ENCODE peak calls at places on chromosomes 3 and 15, in four cellular contexts. Z is K562, H is GM12878, B is H1. G is an unnamed sample.

GRCh38 chr15:81265944-81266775 is 57.8 kb downstream of the STARD5 start:
- DNase-seq in Z (peak; percentile 90), H (no peak), B (peak; percentile 70), G (peak; percentile 74)

GRCh38 chr3:149203758-149204157 is 17.9 kb downstream of the CP start:
- DNase-seq in Z (no peak), H (peak; percentile 50), B (no peak), G (no peak)

GRCh38 chr3:120172070-120172469 is 77.8 kb upstream of the GSK3B start:
- DNase-seq in Z (no peak), H (no peak), B (no peak), G (no peak)

GRCh38 chr3:13709706-13710105 is 160.8 kb downstream of the FBLN2 start:
- DNase-seq in Z (no peak), H (no peak), B (no peak), G (no peak)

GRCh38 chr3:36843065-36844051 is 79.0 kb upstream of the DCLK3 start:
- DNase-seq in Z (peak; percentile 69), H (peak; percentile 15), B (peak; percentile 69), G (peak; percentile 62)

GRCh38 chr15:57703387-57703786 is 3.1 kb upstream of the POLR2M start:
- DNase-seq in Z (no peak), H (no peak), B (no peak), G (no peak)

GRCh38 chr15:27418729-27419128 is 447.7 kb downstream of the GABRG3 start:
- DNase-seq in Z (no peak), H (no peak), B (no peak), G (no peak)

GRCh38 chr3:10299175-10299574 is 6.4 kb upstream of the GHRL start:
- DNase-seq in Z (no peak), H (no peak), B (no peak), G (no peak)

GRCh38 chr3:129132097-129132866 is 10.7 kb upstream of the RAB43 start:
- DNase-seq in Z (no peak), H (no peak), B (no peak), G (no peak)

GRCh38 chr3:194474675-194475074 is 12.1 kb downstream of the ATP13A3 start:
- DNase-seq in Z (no peak), H (no peak), B (no peak), G (no peak)

GRCh38 chr3:88876724-88877123 is 230.7 kb upstream of the EPHA3 start:
- DNase-seq in Z (no peak), H (no peak), B (no peak), G (no peak)

GRCh38 chr3:88879905-88880304 is 227.5 kb upstream of the EPHA3 start:
- DNase-seq in Z (no peak), H (no peak), B (no peak), G (no peak)

GRCh38 chr3:88882121-88882520 is 225.3 kb upstream of the EPHA3 start:
- DNase-seq in Z (no peak), H (peak; percentile 0), B (no peak), G (no peak)
- TF ChIP-seq EGR1 in Z (no peak), H (no peak), B (no peak), G (no peak)

GRCh38 chr3:197394464-197395321 is 96.3 kb upstream of the DLG1 start:
- DNase-seq in Z (peak; percentile 35), H (peak; percentile 96), B (no peak), G (peak; percentile 78)
- TF ChIP-seq EGR1 in Z (no peak), H (no peak), B (no peak), G (no peak)

DNA sequence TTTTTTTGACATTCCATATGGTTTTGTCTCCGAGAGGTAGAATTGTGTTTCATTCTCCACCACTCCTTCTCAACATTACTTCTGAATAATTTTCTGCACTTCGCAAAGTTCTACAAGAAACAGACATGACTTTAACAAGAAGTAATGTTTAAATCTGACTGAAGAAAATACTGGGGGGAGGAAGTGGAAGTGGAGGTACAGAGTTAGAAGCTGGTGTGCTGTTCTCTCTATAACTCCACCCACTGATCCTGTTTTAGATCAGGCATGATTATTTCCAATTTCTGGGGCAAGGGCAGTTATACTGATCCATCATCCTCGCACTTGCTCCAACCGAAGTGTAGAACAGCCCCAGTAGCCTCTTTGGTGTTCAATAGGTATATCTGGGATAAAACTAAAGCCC is 9.2 kb upstream of the MCCC1 start:
- DNase-seq in Z (no peak), H (no peak), B (no peak), G (no peak)
- TF ChIP-seq EGR1 in Z (no peak), H (no peak), B (no peak), G (no peak)

DNA sequence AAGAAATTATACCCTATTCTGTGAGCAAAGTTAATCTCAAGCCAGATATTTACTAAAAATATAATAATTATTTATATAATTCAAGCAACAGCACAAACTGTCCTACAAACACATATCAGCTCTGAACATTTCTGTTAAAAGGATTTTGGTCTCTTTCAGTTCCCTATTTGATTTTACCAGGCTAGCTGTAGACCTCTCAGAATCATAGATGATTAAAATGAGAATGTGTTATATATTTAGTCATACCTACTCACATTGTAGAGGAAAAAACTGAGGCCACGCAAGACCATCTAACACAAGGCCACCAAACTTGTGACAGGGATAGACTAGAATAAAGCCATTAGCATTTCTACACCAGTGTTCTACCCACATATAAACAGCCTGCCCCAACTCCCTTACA is 28.5 kb downstream of the ACKR4 start:
- DNase-seq in Z (no peak), H (no peak), B (no peak), G (no peak)
- TF ChIP-seq EGR1 in Z (no peak), H (no peak), B (no peak), G (no peak)

GRCh38 chr15:60006203-60006782 is 2.2 kb downstream of the FOXB1 start:
- DNase-seq in Z (peak; percentile 46), H (no peak), B (no peak), G (no peak)
- TF ChIP-seq EGR1 in Z (no peak), H (no peak), B (no peak), G (no peak)

GRCh38 chr3:181431743-181432142 is 280.0 kb upstream of the SOX2 start:
- DNase-seq in Z (no peak), H (no peak), B (no peak), G (no peak)

DNA sequence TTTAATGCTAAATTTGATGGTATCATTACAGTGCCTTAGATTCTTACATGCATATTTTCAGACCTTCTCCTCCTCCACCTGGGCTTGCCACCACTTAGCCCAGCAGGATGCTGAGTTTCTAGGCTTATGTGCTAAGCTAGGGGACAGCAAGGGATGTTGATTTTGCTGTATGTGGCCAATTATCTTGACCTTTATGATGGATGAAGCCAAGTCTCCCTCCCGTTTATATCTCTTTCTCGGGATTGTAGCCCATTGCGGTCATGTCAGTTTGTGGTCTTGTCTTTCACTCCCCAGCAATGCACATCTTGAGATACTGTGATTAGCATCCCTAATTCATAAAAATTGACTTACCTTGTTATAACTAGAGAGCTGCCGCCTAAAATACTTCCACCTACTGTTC is 278.7 kb upstream of the SOX2 start:
- DNase-seq in Z (no peak), H (no peak), B (no peak), G (no peak)
- TF ChIP-seq EGR1 in Z (no peak), H (no peak), B (no peak), G (no peak)

DNA sequence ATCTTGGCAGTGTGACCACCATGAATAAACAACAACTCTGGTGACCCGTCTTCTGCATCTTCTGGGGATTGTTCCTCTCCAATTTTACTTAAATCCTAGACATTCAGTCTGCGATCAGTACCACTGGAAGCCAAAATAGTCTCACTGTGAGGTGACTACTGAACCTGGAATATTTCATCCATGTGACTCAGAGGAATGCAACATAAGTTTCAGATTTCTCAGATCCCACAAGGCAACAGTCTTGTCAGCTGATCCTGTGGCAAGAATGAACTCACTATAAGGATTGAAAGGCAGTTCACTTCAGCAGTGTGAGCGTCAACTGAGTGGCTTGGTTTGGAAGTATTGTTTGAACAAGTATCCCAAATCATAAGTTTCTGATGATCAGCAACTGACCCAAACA is 13.2 kb downstream of the NSUN3 start:
- DNase-seq in Z (no peak), H (no peak), B (no peak), G (no peak)
- TF ChIP-seq EGR1 in Z (no peak), H (no peak), B (no peak), G (no peak)

G was measured in HCT116.